ENCODE peak calls at places on chromosomes 5 and 9, in six cellular contexts. One of them, this sample, is unnamed.

GRCh38 chr5:32173394-32174010 is 617 bp downstream of the GOLPH3 start:
- DNase-seq in breast epithelium: peak
- DNase-seq in AG09309: no peak
- DNase-seq in fibroblast of mammary gland: peak
- DNase-seq in mucosa of descending colon: peak
- DNase-seq in epithelial cell of proximal tubule: no peak
- DNase-seq in this sample: peak

GRCh38 chr5:103259705-103260355 is 1.3 kb downstream of the MACIR start:
- DNase-seq in mucosa of descending colon: no peak
- DNase-seq in fibroblast of mammary gland: peak
- DNase-seq in epithelial cell of proximal tubule: no peak
- DNase-seq in breast epithelium: no peak
- DNase-seq in AG09309: no peak
- DNase-seq in this sample: no peak

GRCh38 chr5:37248387-37248969 is 698 bp downstream of the CPLANE1 start:
- DNase-seq in breast epithelium: no peak
- DNase-seq in epithelial cell of proximal tubule: no peak
- DNase-seq in fibroblast of mammary gland: peak
- DNase-seq in mucosa of descending colon: no peak
- DNase-seq in AG09309: no peak
- DNase-seq in this sample: no peak

GRCh38 chr9:106864533-106865143 is 1.7 kb downstream of the ZNF462 start:
- DNase-seq in breast epithelium: no peak
- DNase-seq in fibroblast of mammary gland: peak
- DNase-seq in AG09309: no peak
- DNase-seq in epithelial cell of proximal tubule: no peak
- DNase-seq in mucosa of descending colon: no peak
- DNase-seq in this sample: no peak

GRCh38 chr5:132024789-132025402 is 13.4 kb upstream of the ACSL6 start:
- DNase-seq in fibroblast of mammary gland: peak
- DNase-seq in AG09309: no peak
- DNase-seq in breast epithelium: no peak
- DNase-seq in mucosa of descending colon: no peak
- DNase-seq in epithelial cell of proximal tubule: no peak
- DNase-seq in this sample: no peak

GRCh38 chr9:103364753-103365152 is 369.6 kb downstream of the CYLC2 start:
- DNase-seq in AG09309: no peak
- DNase-seq in mucosa of descending colon: no peak
- DNase-seq in epithelial cell of proximal tubule: peak
- DNase-seq in fibroblast of mammary gland: peak
- DNase-seq in breast epithelium: no peak
- DNase-seq in this sample: no peak

GRCh38 chr5:96706433-96707111 is 44.4 kb downstream of the CAST start:
- DNase-seq in fibroblast of mammary gland: no peak
- DNase-seq in mucosa of descending colon: no peak
- DNase-seq in epithelial cell of proximal tubule: no peak
- DNase-seq in breast epithelium: no peak
- DNase-seq in AG09309: no peak
- DNase-seq in this sample: no peak

GRCh38 chr5:79935992-79936643 is 54.9 kb downstream of the MTX3 start:
- DNase-seq in breast epithelium: no peak
- DNase-seq in mucosa of descending colon: no peak
- DNase-seq in fibroblast of mammary gland: peak
- DNase-seq in AG09309: peak
- DNase-seq in epithelial cell of proximal tubule: no peak
- DNase-seq in this sample: no peak

GRCh38 chr9:88818495-88819201 is 172.6 kb upstream of the S1PR3 start:
- DNase-seq in epithelial cell of proximal tubule: no peak
- DNase-seq in breast epithelium: no peak
- DNase-seq in fibroblast of mammary gland: peak
- DNase-seq in AG09309: no peak
- DNase-seq in mucosa of descending colon: no peak
- DNase-seq in this sample: no peak

GRCh38 chr5:148029131-148029530 is 34.6 kb upstream of the SPINK5 start:
- DNase-seq in epithelial cell of proximal tubule: no peak
- DNase-seq in AG09309: no peak
- DNase-seq in mucosa of descending colon: no peak
- DNase-seq in fibroblast of mammary gland: no peak
- DNase-seq in breast epithelium: no peak
- DNase-seq in this sample: no peak

GRCh38 chr5:116626945-116627679 is 52.5 kb upstream of the SEMA6A start:
- DNase-seq in fibroblast of mammary gland: peak
- DNase-seq in mucosa of descending colon: no peak
- DNase-seq in AG09309: no peak
- DNase-seq in breast epithelium: no peak
- DNase-seq in epithelial cell of proximal tubule: no peak
- DNase-seq in this sample: no peak

GRCh38 chr9:121930970-121931369 is 162.1 kb downstream of the TTLL11 start:
- DNase-seq in AG09309: no peak
- DNase-seq in fibroblast of mammary gland: no peak
- DNase-seq in epithelial cell of proximal tubule: no peak
- DNase-seq in mucosa of descending colon: no peak
- DNase-seq in breast epithelium: no peak
- DNase-seq in this sample: no peak

GRCh38 chr5:55885359-55885758 is 34.2 kb downstream of the IL31RA start:
- DNase-seq in epithelial cell of proximal tubule: no peak
- DNase-seq in breast epithelium: no peak
- DNase-seq in fibroblast of mammary gland: no peak
- DNase-seq in AG09309: no peak
- DNase-seq in mucosa of descending colon: no peak
- DNase-seq in this sample: no peak

DNA sequence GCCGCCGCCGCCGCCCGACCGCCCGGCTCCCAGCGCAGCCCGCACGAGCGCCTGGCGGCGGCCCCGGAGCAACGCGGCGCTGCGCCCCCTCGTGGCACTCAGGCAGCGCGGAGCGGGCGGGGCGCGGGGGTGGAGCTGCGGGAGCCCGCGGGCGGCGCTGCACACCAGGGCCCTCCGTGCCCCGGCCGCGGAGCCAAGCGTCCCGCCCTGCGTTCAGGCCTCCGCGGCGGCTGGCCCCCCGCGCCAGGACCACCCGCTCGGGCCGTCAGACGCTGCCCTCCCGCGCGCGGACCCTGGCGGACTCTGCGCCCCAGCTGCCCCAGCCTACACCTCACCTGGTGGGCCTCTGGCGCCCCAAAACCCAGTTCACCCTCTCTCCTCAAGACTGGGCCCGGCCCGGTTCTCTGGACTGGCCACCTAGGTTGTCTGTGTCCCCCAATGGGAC is at the start of gene RASGEF1C:
- DNase-seq in fibroblast of mammary gland: peak
- DNase-seq in epithelial cell of proximal tubule: no peak
- DNase-seq in mucosa of descending colon: peak
- DNase-seq in AG09309: no peak
- DNase-seq in breast epithelium: no peak
- DNase-seq in this sample: no peak
- TF ChIP-seq CTCF in fibroblast of mammary gland: no peak
- TF ChIP-seq CTCF in epithelial cell of proximal tubule: peak
- TF ChIP-seq CTCF in mucosa of descending colon: peak
- TF ChIP-seq CTCF in AG09309: peak
- TF ChIP-seq CTCF in breast epithelium: no peak
- TF ChIP-seq CTCF in this sample: peak

GRCh38 chr9:20387062-20387461 is 235.2 kb downstream of the MLLT3 start:
- DNase-seq in AG09309: no peak
- DNase-seq in fibroblast of mammary gland: no peak
- DNase-seq in mucosa of descending colon: no peak
- DNase-seq in breast epithelium: no peak
- DNase-seq in epithelial cell of proximal tubule: no peak
- DNase-seq in this sample: no peak
- TF ChIP-seq CTCF in AG09309: no peak
- TF ChIP-seq CTCF in fibroblast of mammary gland: no peak
- TF ChIP-seq CTCF in mucosa of descending colon: no peak
- TF ChIP-seq CTCF in breast epithelium: no peak
- TF ChIP-seq CTCF in epithelial cell of proximal tubule: no peak
- TF ChIP-seq CTCF in this sample: no peak

GRCh38 chr5:115068239-115069086 is 101.2 kb downstream of the TRIM36 start:
- DNase-seq in mucosa of descending colon: no peak
- DNase-seq in breast epithelium: no peak
- DNase-seq in epithelial cell of proximal tubule: peak
- DNase-seq in AG09309: no peak
- DNase-seq in fibroblast of mammary gland: peak
- DNase-seq in this sample: no peak

GRCh38 chr5:115070737-115071136 is 99.0 kb downstream of the TRIM36 start:
- DNase-seq in epithelial cell of proximal tubule: no peak
- DNase-seq in AG09309: no peak
- DNase-seq in mucosa of descending colon: no peak
- DNase-seq in breast epithelium: no peak
- DNase-seq in fibroblast of mammary gland: no peak
- DNase-seq in this sample: no peak

GRCh38 chr5:115072266-115073056 is 97.2 kb downstream of the TRIM36 start:
- DNase-seq in AG09309: no peak
- DNase-seq in epithelial cell of proximal tubule: no peak
- DNase-seq in mucosa of descending colon: no peak
- DNase-seq in breast epithelium: no peak
- DNase-seq in fibroblast of mammary gland: no peak
- DNase-seq in this sample: no peak

DNA sequence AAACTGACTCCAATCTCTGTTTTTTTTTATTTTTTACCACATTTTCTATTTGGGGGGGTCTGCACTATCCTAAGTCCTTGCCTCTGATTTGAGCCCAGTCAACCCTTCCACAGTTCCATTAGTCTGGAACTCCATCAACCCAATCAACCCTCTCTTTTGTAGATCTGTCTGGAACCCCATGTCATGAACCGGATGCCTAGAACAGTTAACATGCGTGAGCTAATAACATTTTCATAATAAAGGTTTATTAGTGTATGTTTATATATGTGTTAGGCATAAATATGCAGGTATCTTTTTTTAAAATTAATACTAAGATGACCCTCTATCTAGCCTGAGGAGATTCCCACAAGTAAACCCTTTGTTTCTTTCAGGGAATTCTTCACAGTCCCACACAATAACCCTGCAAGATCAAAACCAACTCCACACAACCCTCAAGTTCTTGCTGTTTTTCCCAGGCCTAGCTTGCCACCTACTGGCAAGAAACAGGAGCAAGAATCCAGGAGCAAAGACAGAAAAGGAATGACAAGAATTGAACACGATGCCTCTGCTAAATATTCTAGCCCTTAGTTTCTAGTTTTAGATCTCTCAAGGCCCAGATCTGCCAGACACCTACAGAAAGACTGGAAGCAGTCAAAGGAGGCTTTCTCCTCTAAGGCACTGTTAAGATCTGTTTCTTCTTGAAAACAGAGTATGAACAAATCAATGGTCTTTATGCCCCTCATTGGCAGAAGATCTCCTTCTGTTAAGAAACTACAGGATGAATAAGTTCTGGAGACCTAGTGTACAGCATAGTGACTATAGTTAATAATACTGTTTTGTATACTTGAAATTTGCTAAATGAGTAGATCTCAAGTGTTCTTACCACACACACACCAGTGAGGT is 100.4 kb downstream of the TRIM36 start:
- DNase-seq in AG09309: peak
- DNase-seq in mucosa of descending colon: no peak
- DNase-seq in epithelial cell of proximal tubule: peak
- DNase-seq in fibroblast of mammary gland: peak
- DNase-seq in breast epithelium: no peak
- DNase-seq in this sample: no peak
- TF ChIP-seq CTCF in AG09309: peak
- TF ChIP-seq CTCF in mucosa of descending colon: no peak
- TF ChIP-seq CTCF in epithelial cell of proximal tubule: peak
- TF ChIP-seq CTCF in fibroblast of mammary gland: peak
- TF ChIP-seq CTCF in breast epithelium: no peak
- TF ChIP-seq CTCF in this sample: peak

GRCh38 chr9:85899388-85899787 is 41.6 kb upstream of the NAA35 start:
- DNase-seq in mucosa of descending colon: no peak
- DNase-seq in fibroblast of mammary gland: no peak
- DNase-seq in breast epithelium: no peak
- DNase-seq in epithelial cell of proximal tubule: no peak
- DNase-seq in AG09309: no peak
- DNase-seq in this sample: no peak

GRCh38 chr9:85895685-85896084 is 45.3 kb upstream of the NAA35 start:
- DNase-seq in fibroblast of mammary gland: no peak
- DNase-seq in mucosa of descending colon: no peak
- DNase-seq in AG09309: no peak
- DNase-seq in epithelial cell of proximal tubule: no peak
- DNase-seq in breast epithelium: no peak
- DNase-seq in this sample: no peak

GRCh38 chr9:85897853-85898252 is 43.1 kb upstream of the NAA35 start:
- DNase-seq in fibroblast of mammary gland: no peak
- DNase-seq in breast epithelium: no peak
- DNase-seq in mucosa of descending colon: no peak
- DNase-seq in epithelial cell of proximal tubule: no peak
- DNase-seq in AG09309: no peak
- DNase-seq in this sample: no peak

GRCh38 chr9:85898288-85898802 is 42.6 kb upstream of the NAA35 start:
- DNase-seq in epithelial cell of proximal tubule: no peak
- DNase-seq in AG09309: no peak
- DNase-seq in mucosa of descending colon: no peak
- DNase-seq in breast epithelium: no peak
- DNase-seq in fibroblast of mammary gland: no peak
- DNase-seq in this sample: no peak

DNA sequence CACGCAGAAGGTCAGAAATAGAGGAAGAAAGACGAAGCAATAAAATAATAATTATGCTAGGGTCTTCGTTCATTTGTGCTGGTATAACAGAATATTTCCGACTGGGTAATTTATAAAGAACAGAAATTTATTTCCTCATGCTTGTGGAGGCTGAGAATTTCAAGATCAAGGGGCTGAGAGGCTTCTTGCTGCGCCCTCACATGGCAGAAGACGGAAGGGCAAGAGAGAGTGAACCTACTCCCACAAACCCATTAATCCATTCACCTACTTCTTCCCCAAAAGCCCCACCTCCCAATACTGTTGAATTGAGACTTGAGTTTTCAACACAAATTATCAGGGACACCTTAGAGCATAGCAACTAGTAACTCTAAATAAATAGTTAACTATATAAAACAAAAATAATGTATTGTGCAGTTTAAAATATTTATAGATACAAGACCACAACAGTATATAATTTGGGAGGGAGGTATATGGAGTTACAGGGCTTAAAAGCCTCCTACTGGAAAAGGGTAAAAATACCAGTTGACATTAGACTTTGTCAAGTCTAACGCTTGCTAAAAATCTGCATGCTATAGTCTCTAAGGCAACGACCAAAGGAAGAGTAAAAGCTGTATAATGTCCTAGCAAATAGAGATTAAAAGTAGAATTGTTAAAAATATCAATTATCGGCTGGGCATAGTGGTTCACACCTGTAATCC is 40.3 kb upstream of the NAA35 start:
- DNase-seq in epithelial cell of proximal tubule: no peak
- DNase-seq in mucosa of descending colon: peak
- DNase-seq in fibroblast of mammary gland: peak
- DNase-seq in breast epithelium: no peak
- DNase-seq in AG09309: no peak
- DNase-seq in this sample: no peak
- TF ChIP-seq CTCF in epithelial cell of proximal tubule: peak
- TF ChIP-seq CTCF in mucosa of descending colon: peak
- TF ChIP-seq CTCF in fibroblast of mammary gland: peak
- TF ChIP-seq CTCF in breast epithelium: no peak
- TF ChIP-seq CTCF in AG09309: peak
- TF ChIP-seq CTCF in this sample: peak

DNA sequence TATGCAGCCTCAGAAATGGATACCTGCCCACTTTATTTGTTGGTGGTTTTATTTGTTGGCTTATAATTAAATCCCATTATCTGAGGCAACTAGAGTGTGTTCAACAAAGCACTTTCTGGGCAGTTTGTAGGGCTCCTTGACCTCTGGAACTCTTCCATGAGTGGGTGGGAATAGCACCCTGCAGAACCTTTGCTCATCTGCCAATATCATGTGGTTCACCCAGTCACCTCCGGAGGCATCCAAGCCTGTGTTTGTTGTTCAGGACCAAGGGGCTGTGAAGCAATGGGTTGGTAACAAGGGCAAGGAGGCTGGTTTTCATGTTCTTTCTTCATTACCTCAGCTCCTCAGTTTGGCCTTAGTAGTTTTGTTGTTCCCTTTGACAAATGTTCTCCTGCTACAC is 314.0 kb downstream of the NDUFS4 start:
- DNase-seq in AG09309: no peak
- DNase-seq in epithelial cell of proximal tubule: peak
- DNase-seq in breast epithelium: no peak
- DNase-seq in fibroblast of mammary gland: peak
- DNase-seq in mucosa of descending colon: no peak
- DNase-seq in this sample: no peak
- TF ChIP-seq CTCF in AG09309: peak
- TF ChIP-seq CTCF in epithelial cell of proximal tubule: peak
- TF ChIP-seq CTCF in breast epithelium: no peak
- TF ChIP-seq CTCF in fibroblast of mammary gland: peak
- TF ChIP-seq CTCF in mucosa of descending colon: no peak
- TF ChIP-seq CTCF in this sample: no peak